ENCODE peak calls at places on chromosomes 2 and 18, in seven cellular contexts. B is H9, K is HL-60, P is astrocyte of the spinal cord, T is epithelial cell of esophagus, E is GM13976, Y is brain microvascular endothelial cell. F is an unnamed sample.

GRCh38 chr2:39632871-39633270 is 32.8 kb upstream of the TMEM178A start:
- DNase-seq in B (no peak), P (peak), Y (peak), K (no peak), E (no peak), T (peak), F (peak)

GRCh38 chr2:179991344-179991743 is 15.8 kb downstream of the CWC22 start:
- DNase-seq in K (no peak), T (no peak), B (peak), P (no peak), E (peak), Y (peak), F (no peak)

GRCh38 chr2:47249427-47249826 is 94.3 kb upstream of the STPG4 start:
- DNase-seq in E (no peak), B (no peak), K (no peak), T (peak), Y (peak), P (peak), F (peak)

GRCh38 chr18:23228102-23229051 is 93.1 kb downstream of the CABLES1 start:
- DNase-seq in K (peak), P (peak), E (peak), B (no peak), Y (peak), T (peak), F (no peak)

GRCh38 chr2:18178736-18179349 is 300.4 kb downstream of the KCNS3 start:
- DNase-seq in E (peak), T (peak), Y (peak), P (peak), K (peak), B (peak), F (peak)

GRCh38 chr2:208657468-208657867 is 250.9 kb downstream of the PTH2R start:
- DNase-seq in E (no peak), Y (no peak), K (no peak), T (peak), P (no peak), B (peak), F (no peak)

GRCh38 chr2:151032741-151033152 is 228.9 kb downstream of the RBM43 start:
- DNase-seq in T (peak), K (no peak), P (peak), E (no peak), Y (peak), B (no peak), F (peak)

GRCh38 chr2:75548036-75548573 is 12.6 kb downstream of the EVA1A start:
- DNase-seq in E (no peak), Y (peak), B (no peak), K (no peak), P (no peak), T (peak), F (no peak)

GRCh38 chr18:59517446-59518171 is 158.5 kb upstream of the LMAN1 start:
- DNase-seq in P (peak), Y (no peak), T (peak), B (no peak), K (no peak), E (no peak), F (no peak)

GRCh38 chr2:55871637-55872036 is 51.9 kb downstream of the EFEMP1 start:
- DNase-seq in P (no peak), T (no peak), K (no peak), E (no peak), Y (no peak), B (no peak), F (no peak)

GRCh38 chr2:7009207-7009911 is 92.1 kb downstream of the RNF144A start:
- DNase-seq in K (no peak), P (peak), T (no peak), B (no peak), Y (no peak), E (no peak), F (no peak)

GRCh38 chr2:225466891-225467604 is 67.5 kb downstream of the NYAP2 start:
- DNase-seq in B (no peak), T (peak), Y (no peak), E (no peak), P (no peak), K (peak), F (no peak)

GRCh38 chr2:96233880-96234316 is 25.3 kb upstream of the STARD7 start:
- DNase-seq in T (no peak), P (no peak), E (peak), B (no peak), K (peak), Y (no peak), F (no peak)

GRCh38 chr18:46416706-46417638 is 240.0 kb downstream of the LOXHD1 start:
- DNase-seq in K (no peak), E (no peak), T (no peak), Y (no peak), P (no peak), B (peak), F (no peak)

GRCh38 chr2:190216829-190217228 is 102.8 kb downstream of the HIBCH start:
- DNase-seq in E (no peak), Y (no peak), K (peak), B (peak), P (peak), T (no peak), F (no peak)

GRCh38 chr18:24941164-24941951 is 410.6 kb downstream of the ZNF521 start:
- DNase-seq in E (no peak), T (no peak), P (no peak), Y (no peak), K (no peak), B (no peak), F (no peak)

GRCh38 chr18:77177009-77177408 is 44.4 kb upstream of the MBP start:
- DNase-seq in K (no peak), E (no peak), T (peak), B (no peak), P (peak), Y (peak), F (peak)

GRCh38 chr2:188444106-188444835 is 152.6 kb downstream of the GULP1 start:
- DNase-seq in B (no peak), K (no peak), T (no peak), P (no peak), Y (no peak), E (no peak), F (no peak)

GRCh38 chr2:15665067-15665942 is 73.6 kb downstream of the DDX1 start:
- DNase-seq in P (no peak), T (no peak), Y (no peak), B (peak), K (no peak), E (no peak), F (no peak)

GRCh38 chr2:200585730-200586643 is at the start of gene AOX1:
- DNase-seq in T (peak), K (no peak), P (peak), Y (peak), E (peak), B (peak), F (peak)

GRCh38 chr18:79396431-79397287 is 929 bp downstream of the NFATC1 start:
- DNase-seq in B (no peak), T (peak), K (peak), Y (no peak), P (peak), E (peak), F (no peak)

GRCh38 chr2:30628341-30628740 is 178.9 kb downstream of the CAPN13 start:
- DNase-seq in K (no peak), B (no peak), P (peak), T (peak), Y (no peak), E (no peak), F (no peak)

GRCh38 chr2:20326163-20326780 is 24.4 kb downstream of the PUM2 start:
- DNase-seq in B (no peak), E (peak), Y (peak), K (peak), T (peak), P (peak), F (peak)

GRCh38 chr2:216034065-216034464 is 20.7 kb upstream of the MREG start:
- DNase-seq in Y (peak), T (peak), B (peak), E (peak), P (peak), K (peak), F (peak)

GRCh38 chr2:1769703-1770422 is 25.5 kb upstream of the PXDN start:
- DNase-seq in E (peak), K (peak), B (peak), Y (peak), P (peak), T (peak), F (peak)

GRCh38 chr2:76175295-76175694 is 464.6 kb upstream of the GCFC2 start:
- DNase-seq in T (no peak), P (no peak), B (no peak), Y (no peak), K (no peak), E (no peak), F (no peak)

GRCh38 chr18:62781893-62782292 is 66.6 kb downstream of the PHLPP1 start:
- DNase-seq in K (peak), P (peak), Y (peak), T (peak), B (no peak), E (no peak), F (peak)

GRCh38 chr2:163157891-163158511 is 319.4 kb upstream of the KCNH7 start:
- DNase-seq in Y (peak), K (no peak), B (no peak), T (peak), E (no peak), P (peak), F (peak)

GRCh38 chr2:202101049-202101579 is 28.1 kb downstream of the KIAA2012 start:
- DNase-seq in E (no peak), Y (no peak), T (no peak), K (no peak), P (no peak), B (no peak), F (no peak)

GRCh38 chr18:74831571-74832250 is 234.0 kb downstream of the ZNF407 start:
- DNase-seq in P (peak), Y (peak), E (no peak), B (no peak), K (no peak), T (peak), F (no peak)

GRCh38 chr2:38156262-38156835 is 80.4 kb upstream of the CYP1B1 start:
- DNase-seq in P (no peak), B (no peak), Y (no peak), K (no peak), T (peak), E (no peak), F (no peak)

GRCh38 chr2:38153476-38153875 is 77.5 kb upstream of the CYP1B1 start:
- DNase-seq in Y (no peak), P (no peak), B (no peak), E (no peak), K (no peak), T (no peak), F (no peak)

GRCh38 chr2:38152913-38153312 is 77.0 kb upstream of the CYP1B1 start:
- DNase-seq in Y (no peak), P (no peak), E (no peak), T (no peak), K (no peak), B (no peak), F (no peak)

GRCh38 chr2:38154395-38154794 is 78.4 kb upstream of the CYP1B1 start:
- DNase-seq in B (no peak), E (no peak), P (no peak), Y (no peak), T (peak), K (no peak), F (no peak)

GRCh38 chr2:38155025-38155424 is 79.1 kb upstream of the CYP1B1 start:
- DNase-seq in B (no peak), Y (no peak), T (no peak), K (no peak), P (no peak), E (no peak), F (no peak)
- TF ChIP-seq CTCF in B (no peak), Y (no peak), T (no peak), K (no peak), P (no peak), E (no peak), F (no peak)

GRCh38 chr2:113266431-113266830 is 12.3 kb downstream of the PAX8 start:
- DNase-seq in Y (no peak), P (no peak), T (no peak), B (no peak), K (no peak), E (no peak), F (no peak)
- TF ChIP-seq CTCF in Y (no peak), P (no peak), T (no peak), B (no peak), K (no peak), E (no peak), F (no peak)

GRCh38 chr2:106863387-106863786 is 22.6 kb downstream of the ST6GAL2 start:
- DNase-seq in E (no peak), K (no peak), P (no peak), B (no peak), Y (no peak), T (peak), F (no peak)
- TF ChIP-seq CTCF in E (no peak), K (no peak), P (peak), B (peak), Y (peak), T (no peak), F (peak)

GRCh38 chr2:70250434-70250833 is 2.0 kb upstream of the TIA1 start:
- DNase-seq in B (no peak), E (no peak), T (no peak), Y (no peak), K (no peak), P (no peak), F (no peak)

GRCh38 chr2:70248145-70248809 is at the start of gene TIA1:
- DNase-seq in Y (peak), E (peak), P (peak), K (peak), B (peak), T (peak), F (peak)

GRCh38 chr2:70247364-70248144 is 874 bp downstream of the TIA1 start:
- DNase-seq in E (no peak), P (peak), B (no peak), T (no peak), K (no peak), Y (no peak), F (no peak)

GRCh38 chr2:70243804-70244584 is 4.4 kb downstream of the TIA1 start:
- DNase-seq in P (no peak), Y (no peak), T (no peak), K (no peak), E (no peak), B (no peak), F (no peak)

GRCh38 chr2:70248810-70249438 is 496 bp upstream of the TIA1 start:
- DNase-seq in T (peak), Y (peak), B (no peak), P (no peak), E (no peak), K (peak), F (no peak)
- TF ChIP-seq CTCF in T (no peak), Y (no peak), B (no peak), P (no peak), E (no peak), K (no peak), F (no peak)

DNA sequence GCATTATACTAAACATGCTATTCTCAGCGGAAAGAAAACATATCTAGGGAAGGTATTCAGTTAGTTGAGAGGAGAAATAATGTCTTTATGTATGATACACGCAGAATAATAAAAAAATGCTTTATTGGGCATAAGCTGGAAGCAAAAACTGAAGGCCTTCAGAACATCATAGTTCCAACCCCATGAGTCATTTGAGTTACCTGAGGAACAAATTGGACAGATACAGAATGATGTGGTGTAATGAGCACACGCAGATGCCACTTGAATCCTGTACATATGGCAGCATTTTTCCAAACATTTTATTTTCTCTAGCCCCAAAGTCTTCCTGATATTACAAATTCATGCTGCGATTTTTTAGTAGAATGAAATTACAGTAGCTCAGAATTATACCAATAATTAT is 23.2 kb upstream of the TRIB2 start:
- DNase-seq in K (no peak), B (no peak), T (peak), Y (no peak), E (no peak), P (no peak), F (no peak)
- TF ChIP-seq CTCF in K (no peak), B (no peak), T (no peak), Y (no peak), E (no peak), P (no peak), F (no peak)

DNA sequence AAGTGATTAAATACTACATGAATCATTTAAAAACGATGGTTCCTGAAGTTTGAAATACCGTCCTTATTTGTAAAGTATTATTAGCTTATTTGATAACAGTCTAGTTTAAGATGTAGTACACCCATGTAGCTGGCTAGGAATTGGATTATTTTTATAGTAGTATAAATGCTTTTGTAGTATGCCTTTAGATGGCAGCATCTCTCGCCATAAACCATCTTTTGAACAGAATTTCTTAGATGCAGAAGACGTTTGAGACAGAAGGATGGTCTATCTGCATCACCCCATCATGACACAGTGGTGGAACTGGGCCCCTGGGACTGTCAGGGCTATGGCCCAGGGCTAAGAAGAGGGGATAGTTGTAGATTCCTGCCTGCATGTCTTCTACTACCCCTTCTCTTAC is 152.7 kb downstream of the WDSUB1 start:
- DNase-seq in B (no peak), P (peak), Y (peak), K (no peak), E (no peak), T (no peak), F (peak)
- TF ChIP-seq CTCF in B (no peak), P (peak), Y (peak), K (no peak), E (no peak), T (no peak), F (peak)

DNA sequence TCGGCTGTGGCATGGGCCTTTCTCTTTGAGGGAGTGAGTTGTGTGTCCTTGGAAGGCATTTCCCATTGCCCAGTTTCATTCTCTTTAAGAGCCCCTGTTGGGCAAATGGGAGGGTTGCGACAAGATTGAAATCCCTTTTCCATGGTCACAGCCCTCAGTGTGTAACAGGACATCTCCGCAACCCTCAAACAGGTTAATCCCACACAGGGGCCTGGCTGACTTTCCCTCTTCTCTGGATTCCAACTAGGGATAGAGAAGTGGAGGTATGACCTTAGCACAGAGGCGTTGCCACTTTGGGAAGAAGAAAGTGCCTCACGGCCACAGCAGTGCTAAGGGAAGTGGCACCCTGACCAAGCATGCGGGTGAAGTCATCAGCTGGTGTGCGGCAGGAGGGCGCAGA is 256.6 kb downstream of the GBX2 start:
- DNase-seq in B (no peak), E (no peak), Y (no peak), K (no peak), T (no peak), P (no peak), F (no peak)
- TF ChIP-seq CTCF in B (no peak), E (no peak), Y (no peak), K (no peak), T (no peak), P (no peak), F (no peak)

GRCh38 chr2:233208382-233209116 is 42.9 kb upstream of the ATG16L1 start:
- DNase-seq in Y (no peak), B (no peak), T (no peak), P (no peak), E (peak), K (no peak), F (no peak)
- TF ChIP-seq CTCF in Y (no peak), B (peak), T (peak), P (no peak), E (no peak), K (no peak), F (no peak)